ENCODE peak calls at places on chromosome 12, in nine cellular contexts. U is IMR-90, C is tibial nerve, N is heart left ventricle, X is right lobe of liver, D is adrenal gland, K is body of pancreas, E is thyroid gland, T is sigmoid colon. J is an unnamed sample.

GRCh38 chr12:238116-238515 is 24.2 kb upstream of the SLC6A12 start:
- DNase-seq in U (no peak), C (no peak), N (no peak), X (no peak), D (no peak), K (no peak), E (no peak), T (no peak), J (peak)

GRCh38 chr12:114848661-114849060 is 164.7 kb upstream of the TBX3 start:
- DNase-seq in U (peak), C (peak), N (no peak), X (no peak), D (peak), K (no peak), E (no peak), T (no peak), J (peak)

GRCh38 chr12:100808777-100809176 is 14.2 kb downstream of the ANO4 start:
- DNase-seq in U (no peak), C (no peak), N (no peak), X (no peak), D (no peak), K (no peak), E (no peak), T (no peak), J (no peak)

GRCh38 chr12:32586390-32586789 is 92.7 kb upstream of the DNM1L start:
- DNase-seq in U (peak), C (no peak), N (no peak), X (no peak), D (no peak), K (no peak), E (no peak), T (no peak), J (no peak)

GRCh38 chr12:100539209-100539608 is 34.3 kb upstream of the GAS2L3 start:
- DNase-seq in U (peak), C (no peak), N (no peak), X (no peak), D (no peak), K (no peak), E (no peak), T (no peak), J (peak)

GRCh38 chr12:89566615-89567014 is 40.8 kb upstream of the POC1B start:
- DNase-seq in U (peak), C (no peak), N (no peak), X (no peak), D (no peak), K (no peak), E (no peak), T (no peak), J (no peak)

GRCh38 chr12:54658306-54659264 is 10.4 kb upstream of the DCD start:
- DNase-seq in U (peak), C (no peak), N (no peak), X (peak), D (peak), K (peak), E (no peak), T (no peak), J (peak)

GRCh38 chr12:50049254-50050118 is 7.9 kb upstream of the ASIC1 start:
- DNase-seq in U (no peak), C (no peak), N (no peak), X (no peak), D (no peak), K (no peak), E (no peak), T (no peak), J (no peak)

GRCh38 chr12:123741937-123742572 is 20.0 kb upstream of the DNAH10 start:
- DNase-seq in U (no peak), C (no peak), N (no peak), X (no peak), D (no peak), K (no peak), E (no peak), T (no peak), J (no peak)

GRCh38 chr12:29146201-29146600 is 2.9 kb upstream of the FAR2 start:
- DNase-seq in U (no peak), C (no peak), N (no peak), X (no peak), D (no peak), K (no peak), E (no peak), T (no peak), J (no peak)

GRCh38 chr12:111056618-111057521 is 136.5 kb upstream of the MYL2 start:
- DNase-seq in U (no peak), C (peak), N (no peak), X (no peak), D (no peak), K (no peak), E (no peak), T (peak), J (no peak)

GRCh38 chr12:108029081-108029790 is 99.9 kb upstream of the WSCD2 start:
- DNase-seq in U (no peak), C (no peak), N (no peak), X (no peak), D (no peak), K (no peak), E (no peak), T (no peak), J (no peak)

GRCh38 chr12:64221656-64222010 is 463 bp downstream of the KICS2 start:
- DNase-seq in U (peak), C (peak), N (peak), X (peak), D (peak), K (peak), E (peak), T (peak), J (peak)

GRCh38 chr12:126051611-126052107 is 986.4 kb downstream of the AACS start:
- DNase-seq in U (no peak), C (no peak), N (no peak), X (no peak), D (no peak), K (no peak), E (no peak), T (no peak), J (no peak)

GRCh38 chr12:43882578-43883178 is 46.8 kb downstream of the TMEM117 start:
- DNase-seq in U (peak), C (peak), N (no peak), X (no peak), D (no peak), K (no peak), E (peak), T (no peak), J (peak)

GRCh38 chr12:89770391-89770790 is 61.8 kb upstream of the ATP2B1 start:
- DNase-seq in U (no peak), C (no peak), N (no peak), X (no peak), D (no peak), K (no peak), E (no peak), T (no peak), J (no peak)

GRCh38 chr12:1799068-1799881 is 21.1 kb upstream of the LRTM2 start:
- DNase-seq in U (no peak), C (no peak), N (no peak), X (no peak), D (peak), K (peak), E (no peak), T (no peak), J (no peak)

GRCh38 chr12:102740157-102741032 is 176.6 kb downstream of the PAH start:
- DNase-seq in U (peak), C (no peak), N (no peak), X (no peak), D (no peak), K (no peak), E (no peak), T (no peak), J (no peak)

GRCh38 chr12:123767613-123768012 is 5.5 kb downstream of the DNAH10 start:
- DNase-seq in U (no peak), C (no peak), N (no peak), X (no peak), D (no peak), K (no peak), E (no peak), T (no peak), J (no peak)

GRCh38 chr12:1740161-1740948 is 49.5 kb downstream of the ADIPOR2 start:
- DNase-seq in U (no peak), C (no peak), N (no peak), X (no peak), D (no peak), K (no peak), E (no peak), T (no peak), J (no peak)

GRCh38 chr12:52175411-52176350 is 16.1 kb downstream of the KRT80 start:
- DNase-seq in U (no peak), C (no peak), N (no peak), X (no peak), D (no peak), K (no peak), E (no peak), T (no peak), J (no peak)

GRCh38 chr12:130484221-130484620 is 146.5 kb downstream of the PIWIL1 start:
- DNase-seq in U (no peak), C (no peak), N (no peak), X (no peak), D (no peak), K (no peak), E (no peak), T (no peak), J (no peak)

GRCh38 chr12:45329702-45330101 is 113.8 kb downstream of the ANO6 start:
- DNase-seq in U (no peak), C (no peak), N (no peak), X (no peak), D (no peak), K (no peak), E (no peak), T (no peak), J (no peak)

GRCh38 chr12:46572644-46573630 is 200.4 kb upstream of the SLC38A2 start:
- DNase-seq in U (no peak), C (no peak), N (no peak), X (no peak), D (no peak), K (no peak), E (no peak), T (no peak), J (no peak)

GRCh38 chr12:11347810-11348209 is 37.6 kb upstream of the PRB4 start:
- DNase-seq in U (no peak), C (no peak), N (no peak), X (no peak), D (no peak), K (no peak), E (no peak), T (no peak), J (no peak)

GRCh38 chr12:82486524-82487235 is 128.4 kb downstream of the METTL25 start:
- DNase-seq in U (peak), C (no peak), N (no peak), X (no peak), D (no peak), K (no peak), E (no peak), T (no peak), J (no peak)

GRCh38 chr12:87274594-87275245 is 754.5 kb downstream of the C12orf50 start:
- DNase-seq in U (peak), C (no peak), N (no peak), X (no peak), D (no peak), K (no peak), E (no peak), T (no peak), J (no peak)

GRCh38 chr12:124610021-124610606 is 42.7 kb upstream of the NCOR2 start:
- DNase-seq in U (no peak), C (no peak), N (no peak), X (no peak), D (no peak), K (no peak), E (no peak), T (no peak), J (no peak)

DNA sequence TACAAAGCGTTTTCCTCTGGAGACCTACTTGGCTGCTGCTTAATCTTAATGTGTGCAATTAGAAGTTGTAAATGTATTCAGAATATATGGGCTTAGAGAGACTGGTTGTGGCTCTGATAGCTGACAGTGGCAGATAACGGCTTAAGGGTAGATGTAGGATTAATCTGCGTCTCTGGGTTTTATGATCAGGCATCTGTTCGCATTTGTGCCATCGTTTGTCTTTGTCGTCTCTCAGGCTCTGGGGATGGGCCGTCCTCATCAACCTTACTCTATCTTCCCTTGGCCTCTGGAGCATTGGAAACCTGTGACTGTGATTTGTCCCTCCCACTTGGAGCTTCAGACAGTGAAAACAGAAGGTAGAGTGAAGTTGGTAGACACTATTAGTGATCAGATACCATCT is 65.6 kb downstream of the GLT1D1 start:
- DNase-seq in U (no peak), C (no peak), N (no peak), X (no peak), D (no peak), K (no peak), E (no peak), T (no peak), J (no peak)
- H3K27ac ChIP-seq in U (no peak), C (no peak), N (no peak), X (no peak), D (no peak), K (no peak), E (no peak), T (no peak), J (no peak)

GRCh38 chr12:15978431-15978950 is 67.4 kb downstream of the DERA start:
- DNase-seq in U (peak), C (no peak), N (no peak), X (no peak), D (no peak), K (no peak), E (no peak), T (no peak), J (no peak)
- TF ChIP-seq POLR2A in U (no peak), C (no peak), N (no peak), X (no peak), D (no peak), K (no peak), E (no peak), T (no peak), J (no peak)

GRCh38 chr12:59429766-59430165 is 166.1 kb upstream of the SLC16A7 start:
- DNase-seq in U (peak), C (no peak), N (no peak), X (no peak), D (no peak), K (no peak), E (no peak), T (no peak), J (no peak)

GRCh38 chr12:59432057-59432456 is 163.8 kb upstream of the SLC16A7 start:
- DNase-seq in U (no peak), C (no peak), N (no peak), X (no peak), D (no peak), K (no peak), E (no peak), T (no peak), J (no peak)

GRCh38 chr12:59425798-59426197 is 170.0 kb upstream of the SLC16A7 start:
- DNase-seq in U (no peak), C (no peak), N (no peak), X (no peak), D (no peak), K (no peak), E (no peak), T (no peak), J (no peak)

GRCh38 chr12:59431266-59431665 is 164.6 kb upstream of the SLC16A7 start:
- DNase-seq in U (peak), C (no peak), N (no peak), X (no peak), D (no peak), K (no peak), E (no peak), T (no peak), J (no peak)
- TF ChIP-seq CTCF in U (peak), C (no peak), N (peak), X (peak), D (peak), K (peak), E (no peak), T (no peak), J (no peak)

DNA sequence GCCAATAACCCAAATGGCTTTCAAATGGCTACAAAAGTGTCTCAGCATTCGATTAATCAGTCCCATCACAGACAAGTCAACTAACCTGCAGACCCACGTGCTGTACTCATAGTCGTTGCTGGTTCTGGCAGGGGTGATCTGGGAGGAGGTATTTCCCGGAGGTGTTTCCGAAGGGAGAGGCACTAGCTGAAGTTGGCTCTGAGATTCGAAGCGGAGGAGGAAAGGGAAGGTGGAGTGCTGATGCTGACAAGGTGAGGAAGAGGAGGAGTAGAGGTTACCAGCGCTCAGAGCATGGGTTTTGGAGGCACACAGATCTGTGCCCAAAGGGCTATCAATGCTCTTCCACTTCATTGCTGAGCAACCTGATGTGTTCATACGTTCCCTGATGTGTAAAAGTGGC is 20.5 kb upstream of the COL2A1 start:
- DNase-seq in U (no peak), C (no peak), N (no peak), X (no peak), D (no peak), K (no peak), E (no peak), T (no peak), J (no peak)
- H3K27ac ChIP-seq in U (no peak), C (no peak), N (no peak), X (no peak), D (no peak), K (no peak), E (no peak), T (no peak), J (no peak)

GRCh38 chr12:6362383-6362782 is 13.0 kb downstream of the SCNN1A start:
- DNase-seq in U (no peak), C (no peak), N (no peak), X (no peak), D (no peak), K (no peak), E (no peak), T (no peak), J (no peak)

GRCh38 chr12:6363010-6363329 is 12.4 kb downstream of the SCNN1A start:
- DNase-seq in U (no peak), C (no peak), N (no peak), X (no peak), D (no peak), K (no peak), E (no peak), T (no peak), J (no peak)

GRCh38 chr12:6364037-6364360 is 11.4 kb downstream of the SCNN1A start:
- DNase-seq in U (no peak), C (peak), N (peak), X (peak), D (peak), K (no peak), E (peak), T (no peak), J (no peak)

GRCh38 chr12:6361834-6362233 is 13.5 kb downstream of the SCNN1A start:
- DNase-seq in U (no peak), C (no peak), N (no peak), X (peak), D (no peak), K (no peak), E (peak), T (no peak), J (no peak)

GRCh38 chr12:6363330-6364036 is 11.9 kb downstream of the SCNN1A start:
- DNase-seq in U (peak), C (no peak), N (peak), X (peak), D (peak), K (peak), E (peak), T (peak), J (peak)
- TF ChIP-seq POLR2A in U (no peak), C (peak), N (peak), X (peak), D (peak), K (peak), E (peak), T (peak), J (no peak)

GRCh38 chr12:19285793-19286448 is 153.4 kb upstream of the AEBP2 start:
- DNase-seq in U (no peak), C (no peak), N (no peak), X (no peak), D (no peak), K (no peak), E (no peak), T (no peak), J (no peak)

GRCh38 chr12:19284658-19285057 is 154.6 kb upstream of the AEBP2 start:
- DNase-seq in U (no peak), C (no peak), N (no peak), X (no peak), D (no peak), K (no peak), E (no peak), T (no peak), J (no peak)

GRCh38 chr12:19288161-19288560 is 151.1 kb upstream of the AEBP2 start:
- DNase-seq in U (no peak), C (no peak), N (no peak), X (no peak), D (no peak), K (no peak), E (no peak), T (no peak), J (no peak)

GRCh38 chr12:19287302-19287701 is 152.0 kb upstream of the AEBP2 start:
- DNase-seq in U (no peak), C (no peak), N (no peak), X (no peak), D (no peak), K (no peak), E (no peak), T (no peak), J (no peak)

DNA sequence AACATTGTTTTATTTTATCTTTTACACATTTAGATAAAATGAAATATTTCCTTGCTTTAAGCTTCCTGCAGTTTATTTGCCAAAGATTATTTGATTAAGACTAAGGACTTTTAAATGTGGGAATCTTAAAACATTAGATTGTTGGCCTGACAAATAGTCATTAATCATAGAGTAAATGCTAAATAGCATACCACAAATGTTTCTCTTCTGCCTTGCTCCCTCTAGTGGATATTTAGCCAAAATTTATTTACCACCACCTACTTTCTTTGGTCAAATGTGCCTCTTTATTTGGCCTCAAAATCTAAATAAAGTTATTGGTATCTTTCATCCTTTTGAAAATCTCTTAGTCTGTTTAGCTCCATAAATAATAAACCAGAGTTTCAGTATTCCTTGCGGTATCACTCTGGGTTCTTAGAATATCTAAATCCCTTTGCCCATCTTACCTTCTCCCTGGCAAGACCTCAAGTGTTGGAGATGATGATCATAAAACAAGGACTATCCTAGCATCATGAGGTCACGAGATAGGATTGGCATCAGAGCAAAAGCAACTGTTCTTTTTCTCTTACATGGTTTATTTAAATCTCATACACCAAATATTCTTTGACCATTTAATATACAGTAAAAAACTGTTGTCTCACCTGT is 150.6 kb upstream of the AEBP2 start:
- DNase-seq in U (peak), C (no peak), N (no peak), X (no peak), D (no peak), K (no peak), E (no peak), T (no peak), J (no peak)
- TF ChIP-seq CTCF in U (peak), C (peak), N (peak), X (peak), D (peak), K (peak), E (peak), T (no peak), J (peak)

GRCh38 chr12:6770094-6770493 is 2.2 kb upstream of the LAG3 start:
- DNase-seq in U (no peak), C (no peak), N (no peak), X (no peak), D (no peak), K (no peak), E (no peak), T (no peak), J (no peak)

GRCh38 chr12:6770600-6770999 is 1.7 kb upstream of the LAG3 start:
- DNase-seq in U (no peak), C (no peak), N (no peak), X (no peak), D (no peak), K (no peak), E (no peak), T (no peak), J (no peak)

GRCh38 chr12:6771509-6772330 is 600 bp upstream of the LAG3 start:
- DNase-seq in U (no peak), C (no peak), N (no peak), X (no peak), D (no peak), K (no peak), E (no peak), T (no peak), J (no peak)

GRCh38 chr12:6772331-6772695 is at the start of gene LAG3:
- DNase-seq in U (no peak), C (no peak), N (no peak), X (no peak), D (no peak), K (no peak), E (no peak), T (no peak), J (peak)

GRCh38 chr12:6771091-6771495 is 1.2 kb upstream of the LAG3 start:
- DNase-seq in U (no peak), C (no peak), N (no peak), X (no peak), D (peak), K (no peak), E (no peak), T (peak), J (peak)
- H3K27ac ChIP-seq in U (no peak), C (no peak), N (no peak), X (no peak), D (no peak), K (no peak), E (no peak), T (peak), J (peak)